ENCODE peak calls at places on chromosomes 12 and 14, in seven cellular contexts. G, L, H, Y, X, F and E are unnamed samples.

GRCh38 chr14:70684030-70684429 is 42.3 kb downstream of the TTC9 start:
- DNase-seq in G (no peak), L (no peak), H (peak; percentile 10), Y (no peak), X (no peak), F (no peak), E (no peak)

GRCh38 chr12:112463478-112463877 is 44.7 kb downstream of the PTPN11 start:
- DNase-seq in G (no peak), L (peak; percentile 29), H (no peak), Y (no peak), X (no peak), F (no peak), E (no peak)

GRCh38 chr12:100332852-100333251 is 24.0 kb upstream of the SLC17A8 start:
- DNase-seq in G (no peak), L (no peak), H (no peak), Y (no peak), X (no peak), F (no peak), E (no peak)

GRCh38 chr14:87894920-87895319 is 98.1 kb downstream of the GALC start:
- DNase-seq in G (no peak), L (no peak), H (no peak), Y (no peak), X (no peak), F (no peak), E (no peak)

GRCh38 chr12:124663206-124663605 is 95.8 kb upstream of the NCOR2 start:
- DNase-seq in G (no peak), L (no peak), H (no peak), Y (no peak), X (no peak), F (no peak), E (no peak)

GRCh38 chr14:61477845-61478438 is 156.6 kb downstream of the PRKCH start:
- DNase-seq in G (no peak), L (no peak), H (peak; percentile 85), Y (no peak), X (no peak), F (no peak), E (peak; percentile 66)

GRCh38 chr12:87775051-87775450 is 254.2 kb downstream of the C12orf50 start:
- DNase-seq in G (no peak), L (no peak), H (no peak), Y (no peak), X (no peak), F (no peak), E (no peak)

GRCh38 chr12:57517187-57517586 is 3.1 kb downstream of the DDIT3 start:
- DNase-seq in G (no peak), L (no peak), H (peak; percentile 25), Y (no peak), X (no peak), F (no peak), E (no peak)

GRCh38 chr14:36655963-36656768 is 5.5 kb upstream of the PAX9 start:
- DNase-seq in G (no peak), L (peak; percentile 46), H (peak; percentile 8), Y (peak; percentile 75), X (peak; percentile 79), F (no peak), E (peak; percentile 55)

GRCh38 chr12:80778005-80778541 is 61.4 kb downstream of the MYF5 start:
- DNase-seq in G (no peak), L (peak; percentile 44), H (peak; percentile 93), Y (no peak), X (peak; percentile 10), F (peak; percentile 77), E (peak; percentile 57)

DNA sequence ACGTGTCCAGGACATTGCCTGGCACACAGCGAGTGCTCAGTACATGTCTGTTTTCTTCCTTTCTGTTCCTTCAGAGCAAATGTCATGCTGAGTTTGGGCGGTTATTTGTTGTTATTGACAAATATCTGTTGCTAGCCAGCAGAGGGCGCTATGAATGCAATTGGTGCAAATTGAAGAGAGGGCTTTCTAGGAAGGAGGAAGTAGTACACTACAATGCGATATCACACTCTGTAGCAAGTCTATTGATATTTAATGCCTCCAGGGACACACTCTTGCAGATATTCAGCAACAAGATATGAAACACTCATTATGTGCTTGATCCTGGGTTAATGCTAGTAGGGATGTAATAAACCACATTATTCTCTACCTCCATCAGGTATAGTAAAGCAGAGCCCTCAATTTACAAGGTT is 267.3 kb upstream of the SRRM4 start:
- DNase-seq in G (peak; percentile 10), L (peak; percentile 68), H (no peak), Y (peak; percentile 52), X (peak; percentile 73), F (no peak), E (peak; percentile 37)
- TF ChIP-seq CTCF in G (peak; percentile 82), L (peak; percentile 67), H (no peak), Y (peak; percentile 70), X (no peak), F (no peak), E (peak; percentile 64)

DNA sequence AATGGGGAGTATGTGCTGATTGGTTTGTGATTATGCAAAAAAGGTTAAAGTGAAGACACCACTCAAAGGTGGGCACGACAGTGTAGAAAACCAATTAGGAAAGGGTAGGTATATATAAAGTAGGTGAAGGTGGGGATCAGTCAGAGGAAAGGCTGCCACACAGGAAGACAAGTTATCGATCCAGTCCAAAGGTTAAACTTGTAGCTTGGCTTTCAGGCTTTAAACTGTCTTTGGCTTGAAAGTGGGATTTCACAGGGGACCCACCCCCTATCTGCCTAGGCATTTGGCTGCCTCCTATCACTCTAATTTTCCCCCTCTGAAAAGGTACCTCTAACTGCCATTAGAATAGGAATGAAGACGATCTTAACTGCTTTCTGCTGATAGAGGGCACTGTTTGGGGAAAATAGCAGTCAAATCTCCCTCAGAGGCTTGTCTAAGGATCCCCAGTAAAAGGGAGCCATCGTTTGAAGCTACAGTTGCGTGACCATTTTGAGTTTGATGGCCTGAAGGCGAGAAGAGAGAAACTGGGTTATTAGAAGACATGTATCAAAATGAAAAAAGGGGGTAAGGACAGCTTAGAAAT is 250.2 kb downstream of the GPHN start:
- DNase-seq in G (no peak), L (no peak), H (no peak), Y (no peak), X (no peak), F (no peak), E (no peak)
- TF ChIP-seq CTCF in G (peak; percentile 64), L (no peak), H (no peak), Y (no peak), X (no peak), F (no peak), E (no peak)

GRCh38 chr12:108972226-108972757 is 48.6 kb downstream of the SVOP start:
- DNase-seq in G (no peak), L (no peak), H (no peak), Y (no peak), X (no peak), F (no peak), E (no peak)

GRCh38 chr12:108964391-108965166 is 56.3 kb downstream of the SVOP start:
- DNase-seq in G (no peak), L (no peak), H (no peak), Y (no peak), X (no peak), F (no peak), E (no peak)

GRCh38 chr12:108966378-108967151 is 54.3 kb downstream of the SVOP start:
- DNase-seq in G (no peak), L (no peak), H (no peak), Y (no peak), X (no peak), F (no peak), E (no peak)

GRCh38 chr12:108969622-108970021 is 51.2 kb downstream of the SVOP start:
- DNase-seq in G (no peak), L (no peak), H (no peak), Y (no peak), X (no peak), F (no peak), E (no peak)

GRCh38 chr12:108967869-108968540 is 52.9 kb downstream of the SVOP start:
- DNase-seq in G (no peak), L (no peak), H (peak; percentile 23), Y (no peak), X (peak; percentile 18), F (no peak), E (no peak)
- TF ChIP-seq CTCF in G (peak; percentile 71), L (peak; percentile 43), H (peak; percentile 46), Y (peak; percentile 65), X (peak; percentile 43), F (no peak), E (peak; percentile 34)

DNA sequence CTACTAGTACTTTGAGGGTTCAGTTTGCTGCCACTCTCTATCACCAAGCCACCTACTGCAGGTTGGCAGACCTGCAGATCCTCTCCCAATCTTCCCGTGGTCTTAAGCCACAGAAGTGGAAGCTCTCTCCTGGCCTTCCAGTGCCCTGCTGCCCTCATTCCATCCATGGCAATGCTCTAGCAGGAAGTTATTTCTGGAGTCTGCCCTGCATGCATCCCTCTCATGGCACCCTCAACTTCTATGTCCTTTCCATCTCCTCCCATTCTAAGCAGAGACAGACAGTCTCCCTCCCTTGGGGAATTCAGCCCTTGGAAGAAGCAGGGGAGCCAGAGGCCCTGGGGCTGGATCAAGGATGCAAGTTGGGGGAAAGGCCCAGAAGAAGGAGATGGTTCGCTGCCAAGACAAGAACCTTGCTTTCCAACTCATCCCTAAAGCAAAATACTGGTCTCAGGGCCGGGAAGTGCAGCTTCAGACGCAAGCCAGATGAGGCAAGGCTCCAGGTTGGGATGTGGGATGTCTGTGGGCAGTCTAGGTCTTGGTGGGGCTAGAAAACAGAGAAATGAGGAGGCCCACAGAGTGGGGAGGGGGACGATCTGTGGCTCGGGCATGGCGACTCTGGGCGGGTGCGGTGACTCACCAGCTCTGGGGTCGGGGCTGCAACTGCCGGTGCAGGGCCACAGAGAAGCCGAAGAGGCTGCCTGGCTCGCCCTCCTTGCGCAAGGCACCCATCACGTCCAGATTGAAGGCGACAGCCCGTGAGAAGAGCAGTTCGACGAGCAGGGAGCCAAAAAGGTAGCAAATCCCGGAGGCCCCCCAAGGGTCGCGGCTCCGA is 648 bp downstream of the ITGA7 start:
- DNase-seq in G (no peak), L (no peak), H (no peak), Y (no peak), X (peak; percentile 42), F (no peak), E (peak; percentile 37)
- TF ChIP-seq CTCF in G (no peak), L (no peak), H (no peak), Y (no peak), X (no peak), F (no peak), E (no peak)